ENCODE peak calls at places on chromosomes 6 and 20, in six cellular contexts. One of them, this sample, is unnamed.

GRCh38 chr6:83511901-83512681 is at the start of gene PRSS35:
- DNase-seq in activated B cell treated with CpG ODN at 0.5 μM for 24 hours: no peak
- DNase-seq in memory B cell: no peak
- DNase-seq in right cardiac atrium: peak; percentile 66
- DNase-seq in RCC 7860: peak; percentile 15
- DNase-seq in activated T-helper 1 cell treated with anti-CD3 and anti-CD28 coated beads, Interleukin-12 subunit alpha, Interleukin-12 subunit beta, Interleukin-2, Interleukin-4 antibody, amounts not matched to agents 30 ng/mL and 10 ng/mL and 1 ng/mL, durations not matched to agents 14 hours and 24 hours and 36 hours: no peak
- DNase-seq in this sample: peak; percentile 41

GRCh38 chr20:58981564-58982364 is 708 bp downstream of the NELFCD start:
- DNase-seq in RCC 7860: no peak
- DNase-seq in memory B cell: peak; percentile 7
- DNase-seq in activated B cell treated with CpG ODN at 0.5 μM for 24 hours: no peak
- DNase-seq in right cardiac atrium: no peak
- DNase-seq in activated T-helper 1 cell treated with anti-CD3 and anti-CD28 coated beads, Interleukin-12 subunit alpha, Interleukin-12 subunit beta, Interleukin-2, Interleukin-4 antibody, amounts not matched to agents 30 ng/mL and 10 ng/mL and 1 ng/mL, durations not matched to agents 14 hours and 24 hours and 36 hours: no peak
- DNase-seq in this sample: peak; percentile 25

GRCh38 chr6:155366325-155366724 is 52.0 kb upstream of the TFB1M start:
- DNase-seq in activated T-helper 1 cell treated with anti-CD3 and anti-CD28 coated beads, Interleukin-12 subunit alpha, Interleukin-12 subunit beta, Interleukin-2, Interleukin-4 antibody, amounts not matched to agents 30 ng/mL and 10 ng/mL and 1 ng/mL, durations not matched to agents 14 hours and 24 hours and 36 hours: no peak
- DNase-seq in memory B cell: no peak
- DNase-seq in RCC 7860: no peak
- DNase-seq in right cardiac atrium: no peak
- DNase-seq in activated B cell treated with CpG ODN at 0.5 μM for 24 hours: no peak
- DNase-seq in this sample: no peak

GRCh38 chr6:11097476-11097875 is 3.8 kb downstream of the SMIM13 start:
- DNase-seq in activated B cell treated with CpG ODN at 0.5 μM for 24 hours: no peak
- DNase-seq in RCC 7860: no peak
- DNase-seq in activated T-helper 1 cell treated with anti-CD3 and anti-CD28 coated beads, Interleukin-12 subunit alpha, Interleukin-12 subunit beta, Interleukin-2, Interleukin-4 antibody, amounts not matched to agents 30 ng/mL and 10 ng/mL and 1 ng/mL, durations not matched to agents 14 hours and 24 hours and 36 hours: no peak
- DNase-seq in memory B cell: no peak
- DNase-seq in right cardiac atrium: no peak
- DNase-seq in this sample: no peak

GRCh38 chr6:157966990-157967389 is 14.7 kb upstream of the SYNJ2 start:
- DNase-seq in RCC 7860: no peak
- DNase-seq in memory B cell: no peak
- DNase-seq in activated T-helper 1 cell treated with anti-CD3 and anti-CD28 coated beads, Interleukin-12 subunit alpha, Interleukin-12 subunit beta, Interleukin-2, Interleukin-4 antibody, amounts not matched to agents 30 ng/mL and 10 ng/mL and 1 ng/mL, durations not matched to agents 14 hours and 24 hours and 36 hours: no peak
- DNase-seq in right cardiac atrium: no peak
- DNase-seq in activated B cell treated with CpG ODN at 0.5 μM for 24 hours: no peak
- DNase-seq in this sample: no peak

GRCh38 chr6:169070506-169071176 is 183.0 kb downstream of the THBS2 start:
- DNase-seq in activated T-helper 1 cell treated with anti-CD3 and anti-CD28 coated beads, Interleukin-12 subunit alpha, Interleukin-12 subunit beta, Interleukin-2, Interleukin-4 antibody, amounts not matched to agents 30 ng/mL and 10 ng/mL and 1 ng/mL, durations not matched to agents 14 hours and 24 hours and 36 hours: no peak
- DNase-seq in right cardiac atrium: peak; percentile 89
- DNase-seq in RCC 7860: peak; percentile 92
- DNase-seq in memory B cell: no peak
- DNase-seq in activated B cell treated with CpG ODN at 0.5 μM for 24 hours: no peak
- DNase-seq in this sample: peak; percentile 100

GRCh38 chr6:113668712-113669408 is 188.3 kb upstream of the MARCKS start:
- DNase-seq in activated B cell treated with CpG ODN at 0.5 μM for 24 hours: no peak
- DNase-seq in right cardiac atrium: no peak
- DNase-seq in activated T-helper 1 cell treated with anti-CD3 and anti-CD28 coated beads, Interleukin-12 subunit alpha, Interleukin-12 subunit beta, Interleukin-2, Interleukin-4 antibody, amounts not matched to agents 30 ng/mL and 10 ng/mL and 1 ng/mL, durations not matched to agents 14 hours and 24 hours and 36 hours: no peak
- DNase-seq in RCC 7860: no peak
- DNase-seq in memory B cell: no peak
- DNase-seq in this sample: no peak

GRCh38 chr6:138607478-138608433 is 108.5 kb upstream of the NHSL1 start:
- DNase-seq in RCC 7860: no peak
- DNase-seq in right cardiac atrium: no peak
- DNase-seq in activated B cell treated with CpG ODN at 0.5 μM for 24 hours: no peak
- DNase-seq in memory B cell: no peak
- DNase-seq in activated T-helper 1 cell treated with anti-CD3 and anti-CD28 coated beads, Interleukin-12 subunit alpha, Interleukin-12 subunit beta, Interleukin-2, Interleukin-4 antibody, amounts not matched to agents 30 ng/mL and 10 ng/mL and 1 ng/mL, durations not matched to agents 14 hours and 24 hours and 36 hours: no peak
- DNase-seq in this sample: no peak

GRCh38 chr20:8855315-8855714 is 213.6 kb upstream of the PLCB4 start:
- DNase-seq in activated T-helper 1 cell treated with anti-CD3 and anti-CD28 coated beads, Interleukin-12 subunit alpha, Interleukin-12 subunit beta, Interleukin-2, Interleukin-4 antibody, amounts not matched to agents 30 ng/mL and 10 ng/mL and 1 ng/mL, durations not matched to agents 14 hours and 24 hours and 36 hours: no peak
- DNase-seq in RCC 7860: peak; percentile 38
- DNase-seq in right cardiac atrium: peak; percentile 16
- DNase-seq in memory B cell: no peak
- DNase-seq in activated B cell treated with CpG ODN at 0.5 μM for 24 hours: no peak
- DNase-seq in this sample: peak; percentile 70

GRCh38 chr20:401682-402495 is 6.2 kb upstream of the RBCK1 start:
- DNase-seq in RCC 7860: peak; percentile 100
- DNase-seq in activated B cell treated with CpG ODN at 0.5 μM for 24 hours: no peak
- DNase-seq in right cardiac atrium: no peak
- DNase-seq in memory B cell: no peak
- DNase-seq in activated T-helper 1 cell treated with anti-CD3 and anti-CD28 coated beads, Interleukin-12 subunit alpha, Interleukin-12 subunit beta, Interleukin-2, Interleukin-4 antibody, amounts not matched to agents 30 ng/mL and 10 ng/mL and 1 ng/mL, durations not matched to agents 14 hours and 24 hours and 36 hours: no peak
- DNase-seq in this sample: peak; percentile 75

GRCh38 chr6:94862116-94862515 is 715.2 kb upstream of the MANEA start:
- DNase-seq in activated B cell treated with CpG ODN at 0.5 μM for 24 hours: no peak
- DNase-seq in right cardiac atrium: no peak
- DNase-seq in activated T-helper 1 cell treated with anti-CD3 and anti-CD28 coated beads, Interleukin-12 subunit alpha, Interleukin-12 subunit beta, Interleukin-2, Interleukin-4 antibody, amounts not matched to agents 30 ng/mL and 10 ng/mL and 1 ng/mL, durations not matched to agents 14 hours and 24 hours and 36 hours: no peak
- DNase-seq in RCC 7860: no peak
- DNase-seq in memory B cell: no peak
- DNase-seq in this sample: no peak

GRCh38 chr6:163415620-163416379 is 1.3 kb downstream of the QKI start:
- DNase-seq in RCC 7860: peak; percentile 26
- DNase-seq in activated T-helper 1 cell treated with anti-CD3 and anti-CD28 coated beads, Interleukin-12 subunit alpha, Interleukin-12 subunit beta, Interleukin-2, Interleukin-4 antibody, amounts not matched to agents 30 ng/mL and 10 ng/mL and 1 ng/mL, durations not matched to agents 14 hours and 24 hours and 36 hours: peak; percentile 17
- DNase-seq in memory B cell: peak; percentile 20
- DNase-seq in right cardiac atrium: peak; percentile 49
- DNase-seq in activated B cell treated with CpG ODN at 0.5 μM for 24 hours: peak; percentile 53
- DNase-seq in this sample: peak; percentile 56

GRCh38 chr20:57066126-57066900 is 200.1 kb downstream of the BMP7 start:
- DNase-seq in right cardiac atrium: no peak
- DNase-seq in memory B cell: no peak
- DNase-seq in activated T-helper 1 cell treated with anti-CD3 and anti-CD28 coated beads, Interleukin-12 subunit alpha, Interleukin-12 subunit beta, Interleukin-2, Interleukin-4 antibody, amounts not matched to agents 30 ng/mL and 10 ng/mL and 1 ng/mL, durations not matched to agents 14 hours and 24 hours and 36 hours: no peak
- DNase-seq in activated B cell treated with CpG ODN at 0.5 μM for 24 hours: no peak
- DNase-seq in RCC 7860: no peak
- DNase-seq in this sample: no peak

GRCh38 chr20:6651016-6651415 is 116.5 kb upstream of the BMP2 start:
- DNase-seq in RCC 7860: peak; percentile 76
- DNase-seq in activated T-helper 1 cell treated with anti-CD3 and anti-CD28 coated beads, Interleukin-12 subunit alpha, Interleukin-12 subunit beta, Interleukin-2, Interleukin-4 antibody, amounts not matched to agents 30 ng/mL and 10 ng/mL and 1 ng/mL, durations not matched to agents 14 hours and 24 hours and 36 hours: no peak
- DNase-seq in activated B cell treated with CpG ODN at 0.5 μM for 24 hours: no peak
- DNase-seq in memory B cell: no peak
- DNase-seq in right cardiac atrium: peak; percentile 16
- DNase-seq in this sample: peak; percentile 91

GRCh38 chr6:161215193-161215592 is 58.7 kb downstream of the AGPAT4 start:
- DNase-seq in RCC 7860: peak; percentile 70
- DNase-seq in memory B cell: no peak
- DNase-seq in activated T-helper 1 cell treated with anti-CD3 and anti-CD28 coated beads, Interleukin-12 subunit alpha, Interleukin-12 subunit beta, Interleukin-2, Interleukin-4 antibody, amounts not matched to agents 30 ng/mL and 10 ng/mL and 1 ng/mL, durations not matched to agents 14 hours and 24 hours and 36 hours: no peak
- DNase-seq in activated B cell treated with CpG ODN at 0.5 μM for 24 hours: no peak
- DNase-seq in right cardiac atrium: no peak
- DNase-seq in this sample: peak; percentile 100

GRCh38 chr20:46056970-46057855 is 28.2 kb downstream of the SLC12A5 start:
- DNase-seq in memory B cell: no peak
- DNase-seq in activated B cell treated with CpG ODN at 0.5 μM for 24 hours: no peak
- DNase-seq in activated T-helper 1 cell treated with anti-CD3 and anti-CD28 coated beads, Interleukin-12 subunit alpha, Interleukin-12 subunit beta, Interleukin-2, Interleukin-4 antibody, amounts not matched to agents 30 ng/mL and 10 ng/mL and 1 ng/mL, durations not matched to agents 14 hours and 24 hours and 36 hours: no peak
- DNase-seq in RCC 7860: no peak
- DNase-seq in right cardiac atrium: peak; percentile 62
- DNase-seq in this sample: peak; percentile 35

GRCh38 chr6:130933712-130934200 is 106.5 kb downstream of the SMLR1 start:
- DNase-seq in RCC 7860: no peak
- DNase-seq in activated B cell treated with CpG ODN at 0.5 μM for 24 hours: no peak
- DNase-seq in memory B cell: no peak
- DNase-seq in activated T-helper 1 cell treated with anti-CD3 and anti-CD28 coated beads, Interleukin-12 subunit alpha, Interleukin-12 subunit beta, Interleukin-2, Interleukin-4 antibody, amounts not matched to agents 30 ng/mL and 10 ng/mL and 1 ng/mL, durations not matched to agents 14 hours and 24 hours and 36 hours: no peak
- DNase-seq in right cardiac atrium: peak; percentile 16
- DNase-seq in this sample: no peak

GRCh38 chr6:76886900-76887299 is 576.4 kb downstream of the HTR1B start:
- DNase-seq in right cardiac atrium: no peak
- DNase-seq in activated T-helper 1 cell treated with anti-CD3 and anti-CD28 coated beads, Interleukin-12 subunit alpha, Interleukin-12 subunit beta, Interleukin-2, Interleukin-4 antibody, amounts not matched to agents 30 ng/mL and 10 ng/mL and 1 ng/mL, durations not matched to agents 14 hours and 24 hours and 36 hours: no peak
- DNase-seq in activated B cell treated with CpG ODN at 0.5 μM for 24 hours: no peak
- DNase-seq in memory B cell: no peak
- DNase-seq in RCC 7860: no peak
- DNase-seq in this sample: no peak

GRCh38 chr6:77151241-77151640 is 312.1 kb downstream of the HTR1B start:
- DNase-seq in activated B cell treated with CpG ODN at 0.5 μM for 24 hours: no peak
- DNase-seq in memory B cell: no peak
- DNase-seq in right cardiac atrium: no peak
- DNase-seq in activated T-helper 1 cell treated with anti-CD3 and anti-CD28 coated beads, Interleukin-12 subunit alpha, Interleukin-12 subunit beta, Interleukin-2, Interleukin-4 antibody, amounts not matched to agents 30 ng/mL and 10 ng/mL and 1 ng/mL, durations not matched to agents 14 hours and 24 hours and 36 hours: no peak
- DNase-seq in RCC 7860: no peak
- DNase-seq in this sample: no peak

GRCh38 chr6:126143650-126144260 is 157.4 kb downstream of the TRMT11 start:
- DNase-seq in right cardiac atrium: no peak
- DNase-seq in activated B cell treated with CpG ODN at 0.5 μM for 24 hours: no peak
- DNase-seq in memory B cell: no peak
- DNase-seq in RCC 7860: no peak
- DNase-seq in activated T-helper 1 cell treated with anti-CD3 and anti-CD28 coated beads, Interleukin-12 subunit alpha, Interleukin-12 subunit beta, Interleukin-2, Interleukin-4 antibody, amounts not matched to agents 30 ng/mL and 10 ng/mL and 1 ng/mL, durations not matched to agents 14 hours and 24 hours and 36 hours: no peak
- DNase-seq in this sample: no peak

GRCh38 chr20:3782597-3782996 is 1.3 kb upstream of the SPEF1 start:
- DNase-seq in RCC 7860: no peak
- DNase-seq in right cardiac atrium: no peak
- DNase-seq in memory B cell: no peak
- DNase-seq in activated T-helper 1 cell treated with anti-CD3 and anti-CD28 coated beads, Interleukin-12 subunit alpha, Interleukin-12 subunit beta, Interleukin-2, Interleukin-4 antibody, amounts not matched to agents 30 ng/mL and 10 ng/mL and 1 ng/mL, durations not matched to agents 14 hours and 24 hours and 36 hours: no peak
- DNase-seq in activated B cell treated with CpG ODN at 0.5 μM for 24 hours: no peak
- DNase-seq in this sample: no peak

GRCh38 chr6:124772733-124773319 is 189.4 kb upstream of the RNF217 start:
- DNase-seq in right cardiac atrium: no peak
- DNase-seq in activated T-helper 1 cell treated with anti-CD3 and anti-CD28 coated beads, Interleukin-12 subunit alpha, Interleukin-12 subunit beta, Interleukin-2, Interleukin-4 antibody, amounts not matched to agents 30 ng/mL and 10 ng/mL and 1 ng/mL, durations not matched to agents 14 hours and 24 hours and 36 hours: no peak
- DNase-seq in activated B cell treated with CpG ODN at 0.5 μM for 24 hours: no peak
- DNase-seq in RCC 7860: no peak
- DNase-seq in memory B cell: no peak
- DNase-seq in this sample: no peak

GRCh38 chr6:158338311-158339112 is 26.2 kb downstream of the TULP4 start:
- DNase-seq in activated T-helper 1 cell treated with anti-CD3 and anti-CD28 coated beads, Interleukin-12 subunit alpha, Interleukin-12 subunit beta, Interleukin-2, Interleukin-4 antibody, amounts not matched to agents 30 ng/mL and 10 ng/mL and 1 ng/mL, durations not matched to agents 14 hours and 24 hours and 36 hours: no peak
- DNase-seq in right cardiac atrium: no peak
- DNase-seq in memory B cell: no peak
- DNase-seq in activated B cell treated with CpG ODN at 0.5 μM for 24 hours: no peak
- DNase-seq in RCC 7860: no peak
- DNase-seq in this sample: no peak

GRCh38 chr6:3997144-3997770 is 81.7 kb downstream of the FAM217A start:
- DNase-seq in activated B cell treated with CpG ODN at 0.5 μM for 24 hours: no peak
- DNase-seq in memory B cell: no peak
- DNase-seq in right cardiac atrium: no peak
- DNase-seq in RCC 7860: no peak
- DNase-seq in activated T-helper 1 cell treated with anti-CD3 and anti-CD28 coated beads, Interleukin-12 subunit alpha, Interleukin-12 subunit beta, Interleukin-2, Interleukin-4 antibody, amounts not matched to agents 30 ng/mL and 10 ng/mL and 1 ng/mL, durations not matched to agents 14 hours and 24 hours and 36 hours: no peak
- DNase-seq in this sample: peak; percentile 64

GRCh38 chr6:143135797-143136561 is 75.3 kb downstream of the AIG1 start:
- DNase-seq in memory B cell: no peak
- DNase-seq in activated B cell treated with CpG ODN at 0.5 μM for 24 hours: no peak
- DNase-seq in right cardiac atrium: no peak
- DNase-seq in activated T-helper 1 cell treated with anti-CD3 and anti-CD28 coated beads, Interleukin-12 subunit alpha, Interleukin-12 subunit beta, Interleukin-2, Interleukin-4 antibody, amounts not matched to agents 30 ng/mL and 10 ng/mL and 1 ng/mL, durations not matched to agents 14 hours and 24 hours and 36 hours: no peak
- DNase-seq in RCC 7860: no peak
- DNase-seq in this sample: no peak

GRCh38 chr6:3566812-3567211 is 110.0 kb upstream of the SLC22A23 start:
- DNase-seq in RCC 7860: no peak
- DNase-seq in right cardiac atrium: no peak
- DNase-seq in activated B cell treated with CpG ODN at 0.5 μM for 24 hours: no peak
- DNase-seq in memory B cell: no peak
- DNase-seq in activated T-helper 1 cell treated with anti-CD3 and anti-CD28 coated beads, Interleukin-12 subunit alpha, Interleukin-12 subunit beta, Interleukin-2, Interleukin-4 antibody, amounts not matched to agents 30 ng/mL and 10 ng/mL and 1 ng/mL, durations not matched to agents 14 hours and 24 hours and 36 hours: no peak
- DNase-seq in this sample: peak; percentile 79

GRCh38 chr6:106659859-106660258 is 30.5 kb downstream of the QRSL1 start:
- DNase-seq in memory B cell: no peak
- DNase-seq in activated T-helper 1 cell treated with anti-CD3 and anti-CD28 coated beads, Interleukin-12 subunit alpha, Interleukin-12 subunit beta, Interleukin-2, Interleukin-4 antibody, amounts not matched to agents 30 ng/mL and 10 ng/mL and 1 ng/mL, durations not matched to agents 14 hours and 24 hours and 36 hours: no peak
- DNase-seq in RCC 7860: no peak
- DNase-seq in right cardiac atrium: no peak
- DNase-seq in activated B cell treated with CpG ODN at 0.5 μM for 24 hours: no peak
- DNase-seq in this sample: no peak

GRCh38 chr6:33869121-33869520 is 65.3 kb upstream of the MLN start:
- DNase-seq in activated B cell treated with CpG ODN at 0.5 μM for 24 hours: no peak
- DNase-seq in memory B cell: no peak
- DNase-seq in RCC 7860: no peak
- DNase-seq in right cardiac atrium: no peak
- DNase-seq in activated T-helper 1 cell treated with anti-CD3 and anti-CD28 coated beads, Interleukin-12 subunit alpha, Interleukin-12 subunit beta, Interleukin-2, Interleukin-4 antibody, amounts not matched to agents 30 ng/mL and 10 ng/mL and 1 ng/mL, durations not matched to agents 14 hours and 24 hours and 36 hours: no peak
- DNase-seq in this sample: no peak

GRCh38 chr20:40506567-40506966 is 182.5 kb downstream of the MAFB start:
- DNase-seq in RCC 7860: peak; percentile 90
- DNase-seq in right cardiac atrium: peak; percentile 88
- DNase-seq in activated B cell treated with CpG ODN at 0.5 μM for 24 hours: no peak
- DNase-seq in activated T-helper 1 cell treated with anti-CD3 and anti-CD28 coated beads, Interleukin-12 subunit alpha, Interleukin-12 subunit beta, Interleukin-2, Interleukin-4 antibody, amounts not matched to agents 30 ng/mL and 10 ng/mL and 1 ng/mL, durations not matched to agents 14 hours and 24 hours and 36 hours: no peak
- DNase-seq in memory B cell: no peak
- DNase-seq in this sample: peak; percentile 99

GRCh38 chr20:8951136-8951535 is 117.8 kb upstream of the PLCB4 start:
- DNase-seq in memory B cell: no peak
- DNase-seq in RCC 7860: no peak
- DNase-seq in right cardiac atrium: no peak
- DNase-seq in activated T-helper 1 cell treated with anti-CD3 and anti-CD28 coated beads, Interleukin-12 subunit alpha, Interleukin-12 subunit beta, Interleukin-2, Interleukin-4 antibody, amounts not matched to agents 30 ng/mL and 10 ng/mL and 1 ng/mL, durations not matched to agents 14 hours and 24 hours and 36 hours: no peak
- DNase-seq in activated B cell treated with CpG ODN at 0.5 μM for 24 hours: no peak
- DNase-seq in this sample: no peak